ENCODE peak calls at places on chromosomes 16 and 17, in ten cellular contexts. W is choroid plexus epithelial cell; G is A549; A is anterior cingulate cortex; C is neural crest cell; Z is head of caudate nucleus; D is ELR; T is lung microvascular endothelial cell; M is activated naive CD4-positive, alpha-beta T cell treated with Interleukin-2 at 50 U/mL for 16 hours; V is AG08396. R is an unnamed sample.

GRCh38 chr17:4072487-4073157 is 70.2 kb downstream of the ZZEF1 start:
- DNase-seq in W (peak; percentile 94), G (no peak), A (no peak), C (no peak), Z (no peak), D (peak; percentile 72), T (no peak), M (no peak), V (peak; percentile 69), R (no peak)

GRCh38 chr16:53089434-53090270 is 34.9 kb downstream of the CHD9 start:
- DNase-seq in W (peak; percentile 30), G (no peak), A (peak; percentile 43), C (no peak), Z (no peak), D (no peak), T (no peak), M (no peak), V (no peak), R (peak; percentile 90)

GRCh38 chr17:44348234-44348987 is 3.3 kb downstream of the GRN start:
- DNase-seq in W (peak; percentile 66), G (no peak), A (no peak), C (no peak), Z (peak; percentile 45), D (peak; percentile 78), T (no peak), M (no peak), V (peak; percentile 73), R (peak; percentile 46)

GRCh38 chr17:18248300-18248731 is 10.2 kb downstream of the FLII start:
- DNase-seq in W (peak; percentile 86), G (peak; percentile 83), A (peak; percentile 51), C (peak; percentile 67), Z (peak; percentile 78), D (peak; percentile 81), T (peak; percentile 71), M (peak; percentile 61), V (peak; percentile 90), R (peak; percentile 66)

GRCh38 chr17:19021622-19022083 is 17.1 kb upstream of the FAM83G start:
- DNase-seq in W (no peak), G (no peak), A (no peak), C (no peak), Z (no peak), D (peak; percentile 29), T (peak; percentile 42), M (peak; percentile 46), V (no peak), R (no peak)

GRCh38 chr17:28725660-28726395 is at the start of gene TLCD1:
- DNase-seq in W (peak; percentile 65), G (peak; percentile 86), A (no peak), C (peak; percentile 67), Z (no peak), D (peak; percentile 92), T (no peak), M (peak; percentile 76), V (peak; percentile 93), R (peak; percentile 78)

GRCh38 chr16:80570106-80570478 is 29.3 kb downstream of the DYNLRB2 start:
- DNase-seq in W (peak; percentile 78), G (peak; percentile 4), A (no peak), C (no peak), Z (no peak), D (peak; percentile 62), T (peak; percentile 78), M (no peak), V (peak; percentile 43), R (peak; percentile 51)

GRCh38 chr16:88441460-88441859 is 11.6 kb upstream of the ZFPM1 start:
- DNase-seq in W (no peak), G (no peak), A (no peak), C (no peak), Z (no peak), D (no peak), T (no peak), M (no peak), V (no peak), R (no peak)

GRCh38 chr17:40326014-40326831 is 17.2 kb downstream of the RARA start:
- DNase-seq in W (no peak), G (no peak), A (no peak), C (no peak), Z (no peak), D (no peak), T (peak; percentile 47), M (peak; percentile 53), V (no peak), R (peak; percentile 84)

GRCh38 chr16:70736454-70737376 is 50.9 kb upstream of the MTSS2 start:
- DNase-seq in W (peak; percentile 52), G (no peak), A (no peak), C (no peak), Z (no peak), D (no peak), T (no peak), M (no peak), V (no peak), R (no peak)

GRCh38 chr17:35404360-35404759 is 27.9 kb downstream of the SLFN12 start:
- DNase-seq in W (peak; percentile 2), G (peak; percentile 11), A (no peak), C (no peak), Z (no peak), D (peak; percentile 9), T (no peak), M (no peak), V (no peak), R (no peak)

R was measured in left lobe of liver.